ENCODE peak calls at places on chromosomes 12 and 14, in six cellular contexts. K is activated T-cell treated with anti-CD3 and anti-CD28 coated beads, Interleukin-2, amount 50 U/mL, for 48 hours; V is NCI-H69; H is KBM-7; Z is CD4-positive, alpha-beta T cell; T is stimulated activated CD4-positive, alpha-beta T cell treated with anti-CD3 and anti-CD28 coated beads, Interleukin-4, amount 100 ng/mL, for 1 hour. M is an unnamed sample.

GRCh38 chr14:100587763-100588411 is 670 bp upstream of the BEGAIN start:
- DNase-seq in K (no peak), V (peak), H (no peak), Z (no peak), T (no peak), M (peak)

GRCh38 chr12:118213452-118213851 is 77.5 kb downstream of the PEBP1 start:
- DNase-seq in K (no peak), V (no peak), H (no peak), Z (no peak), T (no peak), M (peak)

GRCh38 chr14:69928111-69928523 is 48.9 kb downstream of the SMOC1 start:
- DNase-seq in K (no peak), V (no peak), H (no peak), Z (no peak), T (no peak), M (no peak)

GRCh38 chr12:112599871-112600270 is 181.1 kb downstream of the PTPN11 start:
- DNase-seq in K (no peak), V (peak), H (no peak), Z (no peak), T (no peak), M (no peak)

GRCh38 chr14:71203306-71203705 is 296.0 kb downstream of the PCNX1 start:
- DNase-seq in K (no peak), V (no peak), H (no peak), Z (no peak), T (no peak), M (no peak)

GRCh38 chr14:50599700-50600444 is 39.9 kb downstream of the ATL1 start:
- DNase-seq in K (no peak), V (peak), H (peak), Z (no peak), T (no peak), M (peak)

GRCh38 chr14:104048758-104049496 is 36.6 kb upstream of the ASPG start:
- DNase-seq in K (no peak), V (no peak), H (no peak), Z (no peak), T (no peak), M (no peak)

GRCh38 chr14:71693373-71693772 is 238.9 kb upstream of the RGS6 start:
- DNase-seq in K (no peak), V (no peak), H (no peak), Z (no peak), T (no peak), M (no peak)

GRCh38 chr12:110555509-110556406 is 27.4 kb downstream of the PPTC7 start:
- DNase-seq in K (no peak), V (no peak), H (no peak), Z (no peak), T (no peak), M (peak)

GRCh38 chr12:121784460-121784859 is 9.0 kb downstream of the RHOF start:
- DNase-seq in K (peak), V (no peak), H (no peak), Z (no peak), T (no peak), M (no peak)

GRCh38 chr14:90291699-90292098 is 35.3 kb downstream of the PSMC1 start:
- DNase-seq in K (no peak), V (no peak), H (no peak), Z (no peak), T (no peak), M (no peak)

GRCh38 chr12:52398176-52398575 is 8.0 kb downstream of the KRT82 start:
- DNase-seq in K (no peak), V (no peak), H (no peak), Z (no peak), T (no peak), M (no peak)

GRCh38 chr12:15528666-15529065 is 206.4 kb downstream of the PTPRO start:
- DNase-seq in K (no peak), V (no peak), H (no peak), Z (no peak), T (no peak), M (no peak)

GRCh38 chr12:88624911-88625310 is 44.6 kb upstream of the KITLG start:
- DNase-seq in K (no peak), V (no peak), H (no peak), Z (no peak), T (no peak), M (no peak)

GRCh38 chr12:66077542-66077941 is 53.0 kb downstream of the LLPH start:
- DNase-seq in K (no peak), V (no peak), H (no peak), Z (no peak), T (no peak), M (no peak)

GRCh38 chr12:51591020-51591901 is at the start of gene SCN8A:
- DNase-seq in K (peak), V (peak), H (peak), Z (peak), T (peak), M (peak)

GRCh38 chr14:94756310-94756709 is 13.6 kb downstream of the GSC start:
- DNase-seq in K (no peak), V (no peak), H (no peak), Z (no peak), T (no peak), M (no peak)

GRCh38 chr12:96070670-96071279 is 35.4 kb upstream of the LTA4H start:
- DNase-seq in K (no peak), V (peak), H (peak), Z (no peak), T (no peak), M (peak)

GRCh38 chr12:130916251-130916911 is 37.3 kb upstream of the ADGRD1 start:
- DNase-seq in K (peak), V (peak), H (peak), Z (no peak), T (no peak), M (peak)

GRCh38 chr12:28937196-28937595 is 211.9 kb upstream of the FAR2 start:
- DNase-seq in K (no peak), V (no peak), H (no peak), Z (no peak), T (no peak), M (no peak)

GRCh38 chr12:108305520-108305919 is 33.6 kb downstream of the CMKLR1 start:
- DNase-seq in K (peak), V (no peak), H (peak), Z (no peak), T (no peak), M (no peak)

GRCh38 chr12:102879144-102879763 is 37.8 kb downstream of the PAH start:
- DNase-seq in K (peak), V (peak), H (peak), Z (no peak), T (no peak), M (peak)

GRCh38 chr12:106133136-106134087 is 5.3 kb downstream of the NUAK1 start:
- DNase-seq in K (no peak), V (peak), H (no peak), Z (no peak), T (no peak), M (no peak)

GRCh38 chr12:16495196-16495595 is 110.8 kb downstream of the LMO3 start:
- DNase-seq in K (no peak), V (no peak), H (no peak), Z (no peak), T (no peak), M (no peak)

GRCh38 chr12:79887912-79888311 is 47.0 kb downstream of the PPP1R12A start:
- DNase-seq in K (no peak), V (no peak), H (no peak), Z (no peak), T (no peak), M (no peak)

GRCh38 chr12:54222609-54223008 is 33.8 kb upstream of the SMUG1 start:
- DNase-seq in K (no peak), V (no peak), H (no peak), Z (no peak), T (no peak), M (no peak)

M was measured in NCI-H82.